ENCODE peak calls at places on chromosomes 13 and 19, in ten cellular contexts. P is omental fat pad, L is foreskin fibroblast, D is adrenal gland, H is fibroblast of the aortic adventitia, X is GM13976, T is GM13977, Q is heart left ventricle, W is endothelial cell, S is RWPE1. C is an unnamed sample.

GRCh38 chr19:18131841-18132596 is 20.9 kb upstream of the PIK3R2 start:
- DNase-seq in P (no peak), L (no peak), D (no peak), H (no peak), X (no peak), T (no peak), Q (no peak), W (no peak), S (no peak), C (no peak)

GRCh38 chr13:20991741-20992520 is 69.5 kb downstream of the LATS2 start:
- DNase-seq in P (no peak), L (no peak), D (no peak), H (no peak), X (no peak), T (no peak), Q (no peak), W (no peak), S (no peak), C (no peak)

GRCh38 chr19:58516246-58516836 is 3.3 kb downstream of the ZBTB45 start:
- DNase-seq in P (no peak), L (no peak), D (no peak), H (no peak), X (no peak), T (no peak), Q (no peak), W (no peak), S (no peak), C (no peak)

GRCh38 chr13:78478183-78478582 is 125.2 kb downstream of the POU4F1 start:
- DNase-seq in P (no peak), L (no peak), D (no peak), H (no peak), X (no peak), T (no peak), Q (no peak), W (no peak), S (no peak), C (no peak)

GRCh38 chr19:46480409-46480808 is 9.0 kb upstream of the PNMA8A start:
- DNase-seq in P (no peak), L (peak; percentile 59), D (no peak), H (peak; percentile 78), X (no peak), T (no peak), Q (no peak), W (peak; percentile 53), S (no peak), C (no peak)

GRCh38 chr13:98576215-98576945 is 527 bp downstream of the STK24 start:
- DNase-seq in P (no peak), L (no peak), D (peak; percentile 51), H (no peak), X (peak; percentile 59), T (peak; percentile 60), Q (peak; percentile 67), W (peak; percentile 57), S (peak; percentile 59), C (peak; percentile 47)

GRCh38 chr19:44644391-44645016 is 794 bp downstream of the PVR start:
- DNase-seq in P (no peak), L (no peak), D (peak; percentile 52), H (peak; percentile 44), X (peak; percentile 51), T (peak; percentile 49), Q (no peak), W (peak; percentile 21), S (peak; percentile 71), C (no peak)

GRCh38 chr13:20779405-20779804 is 5.6 kb upstream of the EEF1AKMT1 start:
- DNase-seq in P (no peak), L (no peak), D (no peak), H (no peak), X (no peak), T (no peak), Q (no peak), W (no peak), S (no peak), C (no peak)

GRCh38 chr19:51460164-51460992 is 2.1 kb upstream of the SIGLEC8 start:
- DNase-seq in P (no peak), L (no peak), D (no peak), H (peak; percentile 15), X (no peak), T (no peak), Q (no peak), W (no peak), S (no peak), C (no peak)

GRCh38 chr13:97332725-97333124 is 101.2 kb upstream of the RAP2A start:
- DNase-seq in P (no peak), L (no peak), D (no peak), H (no peak), X (no peak), T (no peak), Q (no peak), W (no peak), S (no peak), C (no peak)

GRCh38 chr19:48878219-48879024 is 6.2 kb downstream of the PPP1R15A start:
- DNase-seq in P (no peak), L (no peak), D (peak; percentile 64), H (peak; percentile 97), X (no peak), T (no peak), Q (peak; percentile 84), W (no peak), S (no peak), C (no peak)

GRCh38 chr13:82758056-82758455 is 1124.2 kb downstream of the SLITRK1 start:
- DNase-seq in P (no peak), L (no peak), D (no peak), H (peak; percentile 36), X (peak; percentile 10), T (peak; percentile 19), Q (no peak), W (no peak), S (peak; percentile 9), C (no peak)

GRCh38 chr19:13079542-13079986 is 23.1 kb downstream of the LYL1 start:
- DNase-seq in P (no peak), L (peak; percentile 81), D (no peak), H (peak; percentile 84), X (no peak), T (no peak), Q (no peak), W (no peak), S (no peak), C (no peak)

GRCh38 chr13:71260246-71260645 is 606.8 kb downstream of the DACH1 start:
- DNase-seq in P (no peak), L (no peak), D (no peak), H (no peak), X (no peak), T (no peak), Q (no peak), W (no peak), S (no peak), C (no peak)

GRCh38 chr19:51311388-51312257 is at the start of gene IGLON5:
- DNase-seq in P (no peak), L (no peak), D (no peak), H (no peak), X (peak; percentile 39), T (no peak), Q (no peak), W (peak; percentile 72), S (no peak), C (no peak)

GRCh38 chr13:80475718-80476117 is 134.8 kb upstream of the SPRY2 start:
- DNase-seq in P (no peak), L (no peak), D (no peak), H (no peak), X (no peak), T (no peak), Q (no peak), W (no peak), S (no peak), C (no peak)

GRCh38 chr13:100203696-100204367 is 114.9 kb downstream of the PCCA start:
- DNase-seq in P (no peak), L (peak; percentile 23), D (no peak), H (peak; percentile 20), X (peak; percentile 41), T (peak; percentile 31), Q (no peak), W (no peak), S (peak; percentile 10), C (no peak)

GRCh38 chr19:7224205-7224833 is 69.9 kb downstream of the INSR start:
- DNase-seq in P (no peak), L (no peak), D (peak; percentile 58), H (peak; percentile 77), X (no peak), T (no peak), Q (no peak), W (no peak), S (no peak), C (no peak)

GRCh38 chr19:35476149-35476548 is 14.1 kb downstream of the KRTDAP start:
- DNase-seq in P (no peak), L (no peak), D (no peak), H (no peak), X (no peak), T (no peak), Q (no peak), W (no peak), S (no peak), C (no peak)
- TF ChIP-seq CTCF in P (no peak), L (no peak), D (no peak), H (no peak), X (no peak), T (peak; percentile 35), Q (no peak), W (no peak), S (no peak), C (peak; percentile 43)

DNA sequence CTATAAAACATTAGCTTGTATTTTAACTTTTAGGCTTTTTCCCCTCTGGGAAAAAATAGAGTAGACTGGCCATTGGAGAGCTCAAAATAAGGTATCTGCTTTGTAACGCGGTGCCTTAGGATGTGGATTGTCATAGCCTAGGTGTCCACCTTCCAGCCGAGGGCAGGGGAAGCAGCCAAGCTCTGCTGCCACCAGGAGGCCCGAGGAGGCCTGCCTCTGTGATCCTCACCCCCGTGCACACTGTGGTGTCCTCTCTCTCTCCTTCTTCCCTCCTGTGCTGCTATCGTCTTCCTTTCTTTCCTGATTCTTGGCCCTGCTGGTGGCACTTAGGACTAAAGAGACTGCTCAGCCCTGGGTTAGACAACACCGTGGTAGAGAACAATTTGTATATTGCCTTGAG is 11.3 kb downstream of the HNRNPM start:
- DNase-seq in P (no peak), L (no peak), D (no peak), H (no peak), X (no peak), T (no peak), Q (no peak), W (peak; percentile 39), S (no peak), C (no peak)
- TF ChIP-seq CTCF in P (no peak), L (peak; percentile 9), D (no peak), H (peak; percentile 18), X (no peak), T (no peak), Q (peak; percentile 12), W (peak; percentile 22), S (no peak), C (no peak)

GRCh38 chr13:45121421-45121820 is 1.1 kb downstream of the GTF2F2 start:
- DNase-seq in P (no peak), L (peak; percentile 26), D (no peak), H (peak; percentile 42), X (peak; percentile 21), T (peak; percentile 14), Q (no peak), W (no peak), S (peak; percentile 20), C (no peak)
- TF ChIP-seq CTCF in P (no peak), L (peak; percentile 7), D (no peak), H (peak; percentile 20), X (no peak), T (no peak), Q (no peak), W (peak; percentile 21), S (no peak), C (no peak)

DNA sequence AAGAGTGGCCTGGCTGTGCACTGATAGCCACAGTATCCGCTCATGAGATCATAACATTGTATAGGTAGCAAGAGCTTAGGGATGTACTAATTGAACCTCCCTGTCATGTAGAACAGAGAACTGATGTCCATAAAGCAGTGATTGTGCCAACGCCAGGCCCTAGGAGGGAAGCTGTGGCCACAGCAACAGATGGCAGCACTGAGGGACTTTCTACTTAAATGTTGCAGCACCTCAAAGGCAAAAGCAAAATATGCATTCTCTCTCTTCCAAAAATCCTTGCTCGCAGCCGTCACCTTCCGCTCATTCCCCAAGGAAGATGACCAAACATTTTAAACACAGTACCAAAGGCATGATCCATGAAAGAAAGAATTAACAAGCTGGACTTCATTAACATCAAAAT is 32.3 kb downstream of the COL4A1 start:
- DNase-seq in P (no peak), L (no peak), D (no peak), H (peak; percentile 27), X (no peak), T (no peak), Q (no peak), W (no peak), S (no peak), C (no peak)
- TF ChIP-seq CTCF in P (no peak), L (peak; percentile 7), D (peak; percentile 21), H (peak; percentile 33), X (no peak), T (no peak), Q (peak; percentile 34), W (no peak), S (no peak), C (no peak)

C was measured in CD14-positive monocyte.